ENCODE peak calls at places on chromosomes 16 and 17, in four cellular contexts. J, S, T and O are unnamed samples.

GRCh38 chr17:27384261-27384701 is 72.0 kb upstream of the KSR1 start:
- DNase-seq in J (peak), T (peak), S (peak), O (peak)

GRCh38 chr17:67218385-67218950 is 26.5 kb downstream of the HELZ start:
- DNase-seq in S (no peak), J (no peak), T (peak), O (peak)

GRCh38 chr17:39867891-39868553 is at the start of gene ZPBP2:
- DNase-seq in S (no peak), J (no peak), T (no peak), O (no peak)

GRCh38 chr16:2986623-2987188 is 6.5 kb upstream of the PKMYT1 start:
- DNase-seq in J (no peak), S (no peak), T (no peak), O (no peak)

GRCh38 chr17:29059281-29059680 is 16.3 kb downstream of the PIPOX start:
- DNase-seq in S (peak), T (no peak), J (no peak), O (peak)

GRCh38 chr16:66408181-66409048 is 18.7 kb upstream of the BEAN1 start:
- DNase-seq in T (peak), S (peak), J (no peak), O (peak)

GRCh38 chr17:11459780-11460426 is 138.4 kb upstream of the DNAH9 start:
- DNase-seq in T (no peak), S (no peak), J (no peak), O (no peak)

GRCh38 chr17:82933006-82933310 is 93.1 kb upstream of the ZNF750 start:
- DNase-seq in S (no peak), T (no peak), J (no peak), O (no peak)

GRCh38 chr16:11205754-11206459 is 50.1 kb downstream of the SOCS1 start:
- DNase-seq in T (peak), S (no peak), J (no peak), O (no peak)

GRCh38 chr16:66207864-66208226 is 158.6 kb upstream of the CDH5 start:
- DNase-seq in S (peak), J (no peak), T (no peak), O (no peak)

GRCh38 chr17:846901-847777 is 65.0 kb downstream of the MRM3 start:
- DNase-seq in S (no peak), T (peak), J (no peak), O (no peak)

GRCh38 chr17:82221341-82221902 is 7.4 kb upstream of the SLC16A3 start:
- DNase-seq in T (no peak), S (no peak), J (no peak), O (no peak)

GRCh38 chr17:7988750-7989178 is 13.7 kb upstream of the GUCY2D start:
- DNase-seq in J (no peak), S (peak), T (peak), O (peak)

GRCh38 chr17:34981538-34982241 is 1.4 kb downstream of the LIG3 start:
- DNase-seq in J (no peak), T (peak), S (no peak), O (no peak)

GRCh38 chr17:6279659-6280058 is 155.3 kb downstream of the AIPL1 start:
- DNase-seq in T (no peak), J (no peak), S (peak), O (peak)

GRCh38 chr17:58084317-58084981 is 1.2 kb downstream of the DYNLL2 start:
- DNase-seq in S (peak), J (no peak), T (peak), O (peak)

GRCh38 chr16:87765473-87765775 is 362 bp downstream of the KLHDC4 start:
- DNase-seq in S (no peak), J (no peak), T (peak), O (no peak)

GRCh38 chr16:85492617-85492957 is 120.5 kb upstream of the GSE1 start:
- DNase-seq in T (no peak), S (peak), J (no peak), O (no peak)

GRCh38 chr16:55323637-55324490 is at the start of gene IRX6:
- DNase-seq in S (peak), T (peak), J (no peak), O (peak)

GRCh38 chr16:24041834-24042631 is 206.2 kb downstream of the PRKCB start:
- DNase-seq in T (peak), J (peak), S (peak), O (peak)

GRCh38 chr17:49703557-49704277 is 4.0 kb downstream of the SLC35B1 start:
- DNase-seq in J (no peak), S (peak), T (peak), O (peak)

GRCh38 chr17:80107231-80108021 is 6.0 kb downstream of the GAA start:
- DNase-seq in T (no peak), S (no peak), J (no peak), O (no peak)

GRCh38 chr16:66503030-66503429 is 46.9 kb downstream of the TK2 start:
- DNase-seq in T (no peak), J (no peak), S (no peak), O (no peak)

GRCh38 chr17:79185671-79186070 is 111.0 kb downstream of the ENGASE start:
- DNase-seq in S (no peak), J (no peak), T (no peak), O (no peak)